ENCODE peak calls at places on chromosomes 6 and 20, in six cellular contexts. N is K562, S is HCT116, C is H1, I is GM12878, U is HepG2. B is an unnamed sample.

GRCh38 chr20:62933966-62934365 is 4.0 kb upstream of the GID8 start:
- DNase-seq in N (no peak), S (no peak), C (no peak), I (no peak), U (no peak), B (no peak)

GRCh38 chr6:33271098-33271607 is 523 bp downstream of the VPS52 start:
- DNase-seq in N (no peak), S (no peak), C (no peak), I (no peak), U (no peak), B (no peak)

GRCh38 chr20:32124916-32125454 is 15.5 kb downstream of the TM9SF4 start:
- DNase-seq in N (no peak), S (no peak), C (no peak), I (no peak), U (no peak), B (no peak)

GRCh38 chr6:97456070-97456469 is 173.1 kb upstream of the MMS22L start:
- DNase-seq in N (no peak), S (no peak), C (no peak), I (no peak), U (no peak), B (no peak)

GRCh38 chr6:25652007-25652515 is at the start of gene SCGN:
- DNase-seq in N (peak; percentile 63), S (no peak), C (peak; percentile 39), I (no peak), U (peak; percentile 55), B (peak; percentile 40)

GRCh38 chr20:45910670-45911485 is 1.1 kb downstream of the PLTP start:
- DNase-seq in N (peak; percentile 99), S (peak; percentile 96), C (peak; percentile 99), I (peak; percentile 99), U (no peak), B (peak; percentile 100)

GRCh38 chr6:51024126-51024525 is 205.5 kb downstream of the TFAP2B start:
- DNase-seq in N (no peak), S (no peak), C (no peak), I (no peak), U (no peak), B (no peak)

GRCh38 chr6:75275067-75275466 is 9.5 kb downstream of the TMEM30A start:
- DNase-seq in N (no peak), S (no peak), C (no peak), I (no peak), U (peak; percentile 20), B (no peak)

GRCh38 chr6:100573169-100573568 is 108.4 kb upstream of the SIM1 start:
- DNase-seq in N (peak; percentile 17), S (peak; percentile 16), C (no peak), I (no peak), U (peak; percentile 15), B (no peak)

DNA sequence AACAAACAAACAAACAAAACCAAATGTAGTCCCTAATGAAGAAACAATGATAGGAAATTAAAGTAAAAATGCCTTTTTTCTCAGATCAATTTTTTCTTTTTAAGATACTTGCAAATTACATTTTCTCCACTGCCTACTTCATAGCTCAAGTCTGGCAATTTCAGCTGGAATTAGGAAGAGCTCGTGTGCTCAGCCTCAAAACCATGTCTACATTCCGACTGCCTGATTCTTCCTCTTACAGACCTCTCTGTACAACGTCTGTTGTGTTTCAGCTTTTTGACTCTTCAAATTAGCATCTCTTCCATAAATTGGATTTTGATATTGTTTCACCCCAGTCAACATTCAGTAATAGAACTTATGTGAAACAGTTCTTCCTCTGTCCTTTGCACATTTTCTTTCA is 9.3 kb upstream of the EDN1 start:
- DNase-seq in N (no peak), S (no peak), C (no peak), I (no peak), U (no peak), B (no peak)
- TF ChIP-seq YY1 in N (no peak), S (no peak), C (no peak), I (no peak), U (no peak), B (no peak)

DNA sequence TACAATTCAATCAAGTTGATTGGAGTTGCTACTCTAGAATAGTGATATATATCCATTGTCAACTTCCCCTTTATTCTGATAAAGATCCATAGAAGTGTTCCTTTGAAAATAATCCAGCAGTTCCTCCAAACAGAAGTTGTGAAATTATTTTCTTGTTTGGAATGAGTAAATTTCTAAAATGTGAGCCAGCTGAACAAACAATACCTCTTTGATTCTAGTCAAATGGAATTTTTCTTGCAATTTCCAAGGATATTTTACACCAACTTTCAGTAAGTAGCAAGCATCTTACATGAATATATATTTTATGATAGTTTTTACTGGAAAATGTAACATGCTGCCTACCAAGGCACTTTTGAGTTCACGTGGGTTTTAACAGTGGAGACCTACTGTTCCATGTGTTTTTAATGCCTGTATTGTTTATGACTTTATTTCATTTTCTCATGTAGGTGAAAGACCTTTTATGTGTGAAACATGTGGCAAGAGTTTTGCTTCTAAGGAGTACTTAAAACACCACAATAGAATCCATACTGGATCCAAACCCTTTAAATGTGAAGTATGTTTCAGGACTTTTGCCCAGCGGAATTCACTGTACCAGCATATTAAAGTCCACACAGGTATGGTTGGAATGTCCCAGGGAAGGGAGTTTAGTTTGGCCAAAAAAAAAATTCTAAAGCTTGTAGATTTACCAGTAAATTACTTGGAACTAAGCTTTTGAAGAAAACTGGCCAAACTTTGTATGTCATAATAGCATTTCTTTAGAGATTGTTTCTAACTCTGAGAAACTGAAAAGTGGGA is 6.5 kb downstream of the GZF1 start:
- DNase-seq in N (no peak), S (no peak), C (no peak), I (no peak), U (no peak), B (no peak)
- TF ChIP-seq ZNF274 in N (no peak), S (no peak), C (no peak), I (no peak), U (no peak), B (no peak)

GRCh38 chr20:35743693-35744491 is 1.8 kb upstream of the RBM39 start:
- DNase-seq in N (peak; percentile 34), S (no peak), C (no peak), I (no peak), U (peak; percentile 79), B (no peak)
- H3K4me1 ChIP-seq in N (peaks cover 20% of the 10 kb centered on the region), S (peaks cover 10% of the 10 kb centered on the region), C (peaks cover 4% of the 10 kb centered on the region), I (peaks cover 5% of the 10 kb centered on the region), U (peaks cover 33% of the 10 kb centered on the region), B (no peaks in the 10 kb centered on the region)

GRCh38 chr6:126182650-126183311 is 157.1 kb upstream of the CENPW start:
- DNase-seq in N (no peak), S (peak; percentile 12), C (no peak), I (peak; percentile 26), U (peak; percentile 83), B (no peak)
- TF ChIP-seq YY1 in N (no peak), S (no peak), C (no peak), I (no peak), U (no peak), B (no peak)

GRCh38 chr6:112882381-112882780 is 535.3 kb downstream of the RFPL4B start:
- DNase-seq in N (no peak), S (no peak), C (no peak), I (no peak), U (no peak), B (no peak)

GRCh38 chr6:112877134-112878100 is 530.3 kb downstream of the RFPL4B start:
- DNase-seq in N (no peak), S (no peak), C (no peak), I (no peak), U (no peak), B (peak; percentile 16)

GRCh38 chr6:112881027-112881426 is 533.9 kb downstream of the RFPL4B start:
- DNase-seq in N (peak; percentile 47), S (no peak), C (no peak), I (no peak), U (no peak), B (no peak)

GRCh38 chr6:112881828-112882227 is 534.7 kb downstream of the RFPL4B start:
- DNase-seq in N (no peak), S (no peak), C (no peak), I (no peak), U (no peak), B (no peak)

GRCh38 chr6:112879920-112880413 is 532.8 kb downstream of the RFPL4B start:
- DNase-seq in N (peak; percentile 85), S (no peak), C (peak; percentile 81), I (no peak), U (peak; percentile 85), B (no peak)
- TF ChIP-seq ZNF274 in N (no peak), S (no peak), C (no peak), I (no peak), U (no peak), B (no peak)

DNA sequence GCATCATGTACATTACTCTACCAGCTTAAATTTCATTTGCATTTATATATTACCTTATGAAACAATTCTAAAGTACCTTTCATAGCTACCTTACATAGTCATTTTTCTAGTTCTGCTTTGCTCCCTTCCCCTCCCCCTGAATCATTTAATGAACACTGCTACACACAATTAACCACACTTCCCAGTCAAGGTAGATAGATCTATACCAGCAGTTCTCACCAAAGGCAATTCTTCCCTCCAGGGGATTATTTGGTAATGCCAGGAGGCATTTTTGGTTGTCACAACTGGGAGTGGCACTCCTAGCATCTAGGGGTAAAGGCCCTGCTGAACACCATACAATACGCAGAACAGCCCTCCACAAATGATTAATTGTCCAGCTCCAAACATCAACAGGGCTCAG is 143.9 kb upstream of the SHLD1 start:
- DNase-seq in N (no peak), S (no peak), C (no peak), I (no peak), U (no peak), B (no peak)
- H3K4me1 ChIP-seq in N (peaks cover 2% of the 10 kb centered on the region), S (peaks cover 3% of the 10 kb centered on the region), C (no peaks in the 10 kb centered on the region), I (peaks cover 13% of the 10 kb centered on the region), U (peaks cover 46% of the 10 kb centered on the region), B (no peaks in the 10 kb centered on the region)

DNA sequence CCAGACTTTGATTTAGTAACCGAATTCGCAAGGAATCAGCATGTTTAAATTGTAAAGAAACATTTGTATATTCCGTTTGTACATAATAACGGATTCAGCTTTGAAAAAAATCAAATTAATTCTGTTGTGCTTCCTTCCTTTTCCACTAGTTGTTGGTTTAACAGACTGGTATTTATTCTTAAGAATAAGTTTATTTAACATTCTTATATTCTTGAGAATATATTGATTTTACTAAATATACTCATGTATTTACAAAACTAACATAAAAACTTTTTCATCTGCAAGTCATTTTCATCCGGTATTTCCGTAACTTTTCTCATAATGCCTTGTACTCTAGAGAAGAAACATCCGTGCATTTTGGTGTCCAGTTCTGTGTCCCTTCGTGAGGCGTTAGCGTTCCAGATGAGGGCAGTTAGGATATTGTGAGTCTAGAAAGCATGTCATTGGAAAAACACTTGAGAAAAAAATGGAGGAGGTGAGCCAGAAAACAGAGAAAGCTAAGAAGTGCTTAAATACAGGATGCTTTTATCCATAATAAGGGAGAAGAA is 1.6 kb downstream of the WRNIP1 start:
- DNase-seq in N (no peak), S (no peak), C (no peak), I (no peak), U (no peak), B (no peak)
- TF ChIP-seq YY1 in N (no peak), S (no peak), C (no peak), I (no peak), U (no peak), B (no peak)

GRCh38 chr6:44494011-44494501 is 106.5 kb downstream of the CDC5L start:
- DNase-seq in N (peak; percentile 73), S (peak; percentile 37), C (no peak), I (no peak), U (peak; percentile 80), B (no peak)
- TF ChIP-seq ZNF274 in N (no peak), S (no peak), C (no peak), I (no peak), U (no peak), B (no peak)

GRCh38 chr20:57442888-57443239 is 51.7 kb downstream of the RBM38 start:
- DNase-seq in N (no peak), S (no peak), C (no peak), I (no peak), U (no peak), B (no peak)
- H3K4me1 ChIP-seq in N (peaks cover 6% of the 10 kb centered on the region), S (peaks cover 13% of the 10 kb centered on the region), C (peaks cover 16% of the 10 kb centered on the region), I (no peaks in the 10 kb centered on the region), U (peaks cover 10% of the 10 kb centered on the region), B (peaks cover 16% of the 10 kb centered on the region)

GRCh38 chr6:45928721-45929305 is 86.8 kb downstream of the CLIC5 start:
- DNase-seq in N (no peak), S (no peak), C (no peak), I (no peak), U (no peak), B (no peak)
- TF ChIP-seq YY1 in N (no peak), S (no peak), C (no peak), I (no peak), U (no peak), B (no peak)

B was measured in NT2/D1.